ENCODE peak calls at places on chromosomes 16 and 17, in eight cellular contexts. One of them, this sample, is unnamed.

GRCh38 chr17:32267690-32268205 is 2.1 kb downstream of the RHBDL3 start:
- DNase-seq in H54: no peak
- DNase-seq in NCI-H345: no peak
- DNase-seq in transverse colon: no peak
- DNase-seq in NCI-H1436: peak
- DNase-seq in gastrocnemius medialis: no peak
- DNase-seq in dorsolateral prefrontal cortex: peak
- DNase-seq in adipocyte: peak
- DNase-seq in this sample: no peak

GRCh38 chr17:59105852-59106462 is 723 bp downstream of the TRIM37 start:
- DNase-seq in NCI-H1436: peak
- DNase-seq in gastrocnemius medialis: peak
- DNase-seq in H54: peak
- DNase-seq in transverse colon: peak
- DNase-seq in NCI-H345: peak
- DNase-seq in dorsolateral prefrontal cortex: peak
- DNase-seq in adipocyte: peak
- DNase-seq in this sample: peak

GRCh38 chr16:50265260-50265659 is 1.1 kb upstream of the ADCY7 start:
- DNase-seq in gastrocnemius medialis: no peak
- DNase-seq in dorsolateral prefrontal cortex: no peak
- DNase-seq in adipocyte: no peak
- DNase-seq in H54: no peak
- DNase-seq in transverse colon: peak
- DNase-seq in NCI-H1436: no peak
- DNase-seq in NCI-H345: peak
- DNase-seq in this sample: no peak

GRCh38 chr17:63939884-63940283 is 7.8 kb upstream of the CD79B start:
- DNase-seq in adipocyte: no peak
- DNase-seq in NCI-H345: no peak
- DNase-seq in H54: no peak
- DNase-seq in gastrocnemius medialis: no peak
- DNase-seq in NCI-H1436: no peak
- DNase-seq in transverse colon: no peak
- DNase-seq in dorsolateral prefrontal cortex: no peak
- DNase-seq in this sample: no peak

GRCh38 chr17:82248815-82249638 is 20.2 kb downstream of the SLC16A3 start:
- DNase-seq in transverse colon: no peak
- DNase-seq in adipocyte: no peak
- DNase-seq in NCI-H345: no peak
- DNase-seq in gastrocnemius medialis: no peak
- DNase-seq in H54: no peak
- DNase-seq in dorsolateral prefrontal cortex: no peak
- DNase-seq in NCI-H1436: no peak
- DNase-seq in this sample: no peak

GRCh38 chr16:56848955-56849689 is 15.9 kb upstream of the SLC12A3 start:
- DNase-seq in NCI-H345: no peak
- DNase-seq in adipocyte: peak
- DNase-seq in NCI-H1436: no peak
- DNase-seq in dorsolateral prefrontal cortex: peak
- DNase-seq in gastrocnemius medialis: no peak
- DNase-seq in H54: peak
- DNase-seq in transverse colon: no peak
- DNase-seq in this sample: no peak

GRCh38 chr17:80476877-80477646 is 655 bp upstream of the NPTX1 start:
- DNase-seq in H54: no peak
- DNase-seq in transverse colon: no peak
- DNase-seq in NCI-H345: peak
- DNase-seq in dorsolateral prefrontal cortex: no peak
- DNase-seq in adipocyte: peak
- DNase-seq in gastrocnemius medialis: no peak
- DNase-seq in NCI-H1436: peak
- DNase-seq in this sample: peak

GRCh38 chr17:80720624-80721577 is 176.3 kb downstream of the RPTOR start:
- DNase-seq in adipocyte: no peak
- DNase-seq in dorsolateral prefrontal cortex: no peak
- DNase-seq in H54: peak
- DNase-seq in transverse colon: peak
- DNase-seq in gastrocnemius medialis: no peak
- DNase-seq in NCI-H345: peak
- DNase-seq in NCI-H1436: no peak
- DNase-seq in this sample: peak

GRCh38 chr17:74282587-74283370 is 8.7 kb downstream of the DNAI2 start:
- DNase-seq in adipocyte: no peak
- DNase-seq in dorsolateral prefrontal cortex: no peak
- DNase-seq in NCI-H1436: no peak
- DNase-seq in H54: no peak
- DNase-seq in transverse colon: no peak
- DNase-seq in gastrocnemius medialis: no peak
- DNase-seq in NCI-H345: no peak
- DNase-seq in this sample: no peak

GRCh38 chr16:10728035-10728462 is 15.6 kb upstream of the NUBP1 start:
- DNase-seq in transverse colon: peak
- DNase-seq in NCI-H1436: no peak
- DNase-seq in dorsolateral prefrontal cortex: no peak
- DNase-seq in gastrocnemius medialis: no peak
- DNase-seq in adipocyte: no peak
- DNase-seq in NCI-H345: no peak
- DNase-seq in H54: no peak
- DNase-seq in this sample: no peak

GRCh38 chr16:72043539-72043938 is 10.8 kb upstream of the HP start:
- DNase-seq in gastrocnemius medialis: no peak
- DNase-seq in H54: no peak
- DNase-seq in NCI-H1436: no peak
- DNase-seq in transverse colon: no peak
- DNase-seq in dorsolateral prefrontal cortex: no peak
- DNase-seq in adipocyte: no peak
- DNase-seq in NCI-H345: no peak
- DNase-seq in this sample: no peak

GRCh38 chr17:28406478-28406824 is 439 bp upstream of the SLC46A1 start:
- DNase-seq in gastrocnemius medialis: no peak
- DNase-seq in H54: no peak
- DNase-seq in NCI-H345: peak
- DNase-seq in NCI-H1436: peak
- DNase-seq in dorsolateral prefrontal cortex: no peak
- DNase-seq in adipocyte: peak
- DNase-seq in transverse colon: no peak
- DNase-seq in this sample: peak

GRCh38 chr17:17229416-17230098 is 7.4 kb downstream of the FLCN start:
- DNase-seq in gastrocnemius medialis: peak
- DNase-seq in NCI-H1436: no peak
- DNase-seq in adipocyte: no peak
- DNase-seq in dorsolateral prefrontal cortex: no peak
- DNase-seq in NCI-H345: no peak
- DNase-seq in transverse colon: no peak
- DNase-seq in H54: no peak
- DNase-seq in this sample: no peak

GRCh38 chr16:27700596-27700995 is 150.7 kb downstream of the KATNIP start:
- DNase-seq in transverse colon: no peak
- DNase-seq in H54: no peak
- DNase-seq in dorsolateral prefrontal cortex: peak
- DNase-seq in adipocyte: no peak
- DNase-seq in NCI-H1436: no peak
- DNase-seq in NCI-H345: no peak
- DNase-seq in gastrocnemius medialis: no peak
- DNase-seq in this sample: no peak

GRCh38 chr17:82577300-82577699 is 57.8 kb downstream of the FOXK2 start:
- DNase-seq in transverse colon: peak
- DNase-seq in gastrocnemius medialis: no peak
- DNase-seq in NCI-H345: no peak
- DNase-seq in adipocyte: no peak
- DNase-seq in H54: no peak
- DNase-seq in NCI-H1436: no peak
- DNase-seq in dorsolateral prefrontal cortex: no peak
- DNase-seq in this sample: no peak

GRCh38 chr16:22977294-22977697 is 163.3 kb downstream of the HS3ST2 start:
- DNase-seq in gastrocnemius medialis: no peak
- DNase-seq in H54: peak
- DNase-seq in dorsolateral prefrontal cortex: no peak
- DNase-seq in transverse colon: no peak
- DNase-seq in adipocyte: peak
- DNase-seq in NCI-H1436: no peak
- DNase-seq in NCI-H345: no peak
- DNase-seq in this sample: no peak

GRCh38 chr17:77735341-77736206 is 222.9 kb upstream of the TNRC6C start:
- DNase-seq in adipocyte: peak
- DNase-seq in gastrocnemius medialis: no peak
- DNase-seq in NCI-H1436: peak
- DNase-seq in H54: no peak
- DNase-seq in NCI-H345: peak
- DNase-seq in transverse colon: no peak
- DNase-seq in dorsolateral prefrontal cortex: no peak
- DNase-seq in this sample: peak

GRCh38 chr17:4514206-4514605 is 15.5 kb downstream of the SPNS2 start:
- DNase-seq in NCI-H1436: no peak
- DNase-seq in transverse colon: no peak
- DNase-seq in NCI-H345: no peak
- DNase-seq in H54: no peak
- DNase-seq in adipocyte: no peak
- DNase-seq in dorsolateral prefrontal cortex: no peak
- DNase-seq in gastrocnemius medialis: no peak
- DNase-seq in this sample: no peak

GRCh38 chr16:79204486-79204885 is 396.1 kb downstream of the MAF start:
- DNase-seq in gastrocnemius medialis: no peak
- DNase-seq in dorsolateral prefrontal cortex: no peak
- DNase-seq in NCI-H345: no peak
- DNase-seq in H54: no peak
- DNase-seq in transverse colon: no peak
- DNase-seq in NCI-H1436: no peak
- DNase-seq in adipocyte: no peak
- DNase-seq in this sample: no peak

GRCh38 chr16:4489030-4489429 is 12.8 kb downstream of the HMOX2 start:
- DNase-seq in dorsolateral prefrontal cortex: no peak
- DNase-seq in gastrocnemius medialis: no peak
- DNase-seq in NCI-H1436: no peak
- DNase-seq in adipocyte: peak
- DNase-seq in transverse colon: no peak
- DNase-seq in NCI-H345: no peak
- DNase-seq in H54: peak
- DNase-seq in this sample: no peak

GRCh38 chr17:81049973-81050551 is 15.1 kb downstream of the BAIAP2 start:
- DNase-seq in transverse colon: peak
- DNase-seq in gastrocnemius medialis: peak
- DNase-seq in H54: peak
- DNase-seq in NCI-H345: no peak
- DNase-seq in NCI-H1436: no peak
- DNase-seq in adipocyte: no peak
- DNase-seq in dorsolateral prefrontal cortex: no peak
- DNase-seq in this sample: no peak

GRCh38 chr17:81889602-81890001 is 1.8 kb downstream of the ALYREF start:
- DNase-seq in NCI-H345: no peak
- DNase-seq in gastrocnemius medialis: no peak
- DNase-seq in transverse colon: no peak
- DNase-seq in dorsolateral prefrontal cortex: no peak
- DNase-seq in NCI-H1436: no peak
- DNase-seq in adipocyte: no peak
- DNase-seq in H54: no peak
- DNase-seq in this sample: no peak

GRCh38 chr17:80991645-80992076 is at the start of gene CHMP6:
- DNase-seq in NCI-H345: peak
- DNase-seq in gastrocnemius medialis: peak
- DNase-seq in adipocyte: peak
- DNase-seq in transverse colon: peak
- DNase-seq in NCI-H1436: peak
- DNase-seq in H54: peak
- DNase-seq in dorsolateral prefrontal cortex: peak
- DNase-seq in this sample: peak

GRCh38 chr17:68482576-68483001 is 25.3 kb upstream of the WIPI1 start:
- DNase-seq in gastrocnemius medialis: no peak
- DNase-seq in NCI-H345: no peak
- DNase-seq in adipocyte: no peak
- DNase-seq in H54: no peak
- DNase-seq in NCI-H1436: no peak
- DNase-seq in dorsolateral prefrontal cortex: no peak
- DNase-seq in transverse colon: no peak
- DNase-seq in this sample: no peak

GRCh38 chr16:3214904-3215600 is 19.9 kb downstream of the ZNF200 start:
- DNase-seq in H54: no peak
- DNase-seq in adipocyte: no peak
- DNase-seq in transverse colon: no peak
- DNase-seq in NCI-H345: no peak
- DNase-seq in NCI-H1436: no peak
- DNase-seq in dorsolateral prefrontal cortex: no peak
- DNase-seq in gastrocnemius medialis: no peak
- DNase-seq in this sample: no peak

GRCh38 chr16:1366060-1366711 is 14.5 kb downstream of the GNPTG start:
- DNase-seq in dorsolateral prefrontal cortex: no peak
- DNase-seq in transverse colon: no peak
- DNase-seq in adipocyte: no peak
- DNase-seq in NCI-H1436: no peak
- DNase-seq in gastrocnemius medialis: no peak
- DNase-seq in NCI-H345: no peak
- DNase-seq in H54: no peak
- DNase-seq in this sample: no peak

GRCh38 chr16:8137581-8137980 is 452.7 kb downstream of the TMEM114 start:
- DNase-seq in dorsolateral prefrontal cortex: no peak
- DNase-seq in NCI-H1436: peak
- DNase-seq in transverse colon: no peak
- DNase-seq in gastrocnemius medialis: no peak
- DNase-seq in H54: no peak
- DNase-seq in adipocyte: no peak
- DNase-seq in NCI-H345: no peak
- DNase-seq in this sample: no peak

GRCh38 chr17:60525624-60526514 is at the start of gene APPBP2:
- DNase-seq in H54: peak
- DNase-seq in dorsolateral prefrontal cortex: peak
- DNase-seq in adipocyte: peak
- DNase-seq in NCI-H345: peak
- DNase-seq in transverse colon: peak
- DNase-seq in gastrocnemius medialis: peak
- DNase-seq in NCI-H1436: peak
- DNase-seq in this sample: peak

GRCh38 chr17:45101883-45102811 is 30.2 kb downstream of the PLCD3 start:
- DNase-seq in NCI-H345: no peak
- DNase-seq in adipocyte: peak
- DNase-seq in H54: no peak
- DNase-seq in NCI-H1436: no peak
- DNase-seq in dorsolateral prefrontal cortex: no peak
- DNase-seq in gastrocnemius medialis: no peak
- DNase-seq in transverse colon: no peak
- DNase-seq in this sample: no peak

GRCh38 chr16:27703545-27703944 is 153.6 kb downstream of the KATNIP start:
- DNase-seq in gastrocnemius medialis: no peak
- DNase-seq in transverse colon: no peak
- DNase-seq in NCI-H345: no peak
- DNase-seq in H54: no peak
- DNase-seq in dorsolateral prefrontal cortex: no peak
- DNase-seq in adipocyte: peak
- DNase-seq in NCI-H1436: no peak
- DNase-seq in this sample: no peak

GRCh38 chr16:70651524-70651923 is 5.2 kb downstream of the IL34 start:
- DNase-seq in dorsolateral prefrontal cortex: no peak
- DNase-seq in gastrocnemius medialis: no peak
- DNase-seq in NCI-H1436: no peak
- DNase-seq in transverse colon: no peak
- DNase-seq in H54: no peak
- DNase-seq in NCI-H345: no peak
- DNase-seq in adipocyte: peak
- DNase-seq in this sample: no peak